ENCODE peak calls at places on chromosomes 3 and 15, in nine cellular contexts. Q, U, T, S, Y, Z, I, E and B are unnamed samples.

GRCh38 chr3:107629556-107629955 is 106.8 kb downstream of the BBX start:
- DNase-seq in Q (no peak), U (no peak), T (no peak), S (no peak), Y (no peak), Z (no peak), I (no peak), E (no peak), B (no peak)

GRCh38 chr3:101574388-101575156 is 592 bp downstream of the PCNP start:
- DNase-seq in Q (peak), U (peak), T (peak), S (peak), Y (peak), Z (peak), I (no peak), E (no peak), B (peak)

GRCh38 chr3:8964436-8965370 is 1.4 kb upstream of the RAD18 start:
- DNase-seq in Q (no peak), U (no peak), T (peak), S (no peak), Y (no peak), Z (no peak), I (no peak), E (peak), B (peak)

GRCh38 chr3:113218679-113219040 is 7.3 kb downstream of the BOC start:
- DNase-seq in Q (no peak), U (no peak), T (no peak), S (no peak), Y (no peak), Z (no peak), I (no peak), E (no peak), B (no peak)

GRCh38 chr3:157101470-157101869 is 58.5 kb downstream of the CCNL1 start:
- DNase-seq in Q (no peak), U (no peak), T (no peak), S (no peak), Y (no peak), Z (no peak), I (no peak), E (peak), B (peak)

GRCh38 chr15:32784571-32784970 is 66.8 kb downstream of the GREM1 start:
- DNase-seq in Q (no peak), U (no peak), T (no peak), S (no peak), Y (no peak), Z (no peak), I (no peak), E (no peak), B (no peak)

GRCh38 chr3:177852001-177852400 is 654.7 kb upstream of the TBL1XR1 start:
- DNase-seq in Q (no peak), U (no peak), T (no peak), S (no peak), Y (no peak), Z (no peak), I (no peak), E (no peak), B (no peak)

GRCh38 chr15:52649686-52650085 is 29.5 kb downstream of the ATOSA start:
- DNase-seq in Q (no peak), U (no peak), T (no peak), S (no peak), Y (no peak), Z (no peak), I (no peak), E (no peak), B (peak)

GRCh38 chr15:99385865-99386264 is 134.6 kb downstream of the LRRC28 start:
- DNase-seq in Q (no peak), U (no peak), T (peak), S (peak), Y (no peak), Z (peak), I (no peak), E (no peak), B (no peak)

GRCh38 chr3:53346514-53346913 is 829 bp downstream of the DCP1A start:
- DNase-seq in Q (peak), U (no peak), T (no peak), S (no peak), Y (no peak), Z (no peak), I (no peak), E (peak), B (peak)

GRCh38 chr3:195753609-195754008 is 32.8 kb downstream of the MUC20 start:
- DNase-seq in Q (no peak), U (peak), T (no peak), S (no peak), Y (no peak), Z (peak), I (no peak), E (no peak), B (no peak)

GRCh38 chr15:96330450-96331140 is at the start of gene NR2F2:
- DNase-seq in Q (peak), U (peak), T (peak), S (peak), Y (no peak), Z (peak), I (peak), E (peak), B (peak)

GRCh38 chr3:164748626-164749025 is 329.7 kb downstream of the SI start:
- DNase-seq in Q (no peak), U (no peak), T (no peak), S (no peak), Y (no peak), Z (no peak), I (no peak), E (no peak), B (no peak)

GRCh38 chr15:78204351-78205309 is 29.7 kb downstream of the ACSBG1 start:
- DNase-seq in Q (peak), U (no peak), T (no peak), S (peak), Y (no peak), Z (peak), I (no peak), E (no peak), B (no peak)

GRCh38 chr3:157226173-157226847 is 66.4 kb upstream of the CCNL1 start:
- DNase-seq in Q (no peak), U (no peak), T (no peak), S (no peak), Y (no peak), Z (no peak), I (no peak), E (no peak), B (no peak)

GRCh38 chr3:197209366-197210260 is 88.8 kb downstream of the DLG1 start:
- DNase-seq in Q (no peak), U (no peak), T (no peak), S (no peak), Y (no peak), Z (no peak), I (no peak), E (no peak), B (no peak)

GRCh38 chr15:69591905-69592508 is 139.4 kb downstream of the RPLP1 start:
- DNase-seq in Q (no peak), U (no peak), T (no peak), S (no peak), Y (no peak), Z (no peak), I (no peak), E (peak), B (peak)

GRCh38 chr15:70375006-70375409 is 277.3 kb upstream of the TLE3 start:
- DNase-seq in Q (peak), U (no peak), T (no peak), S (no peak), Y (no peak), Z (no peak), I (no peak), E (peak), B (peak)

GRCh38 chr3:111246967-111247760 is 175.5 kb downstream of the NECTIN3 start:
- DNase-seq in Q (no peak), U (no peak), T (peak), S (no peak), Y (no peak), Z (no peak), I (no peak), E (peak), B (peak)

GRCh38 chr3:133925960-133926735 is 30.5 kb upstream of the RAB6B start:
- DNase-seq in Q (peak), U (no peak), T (no peak), S (no peak), Y (no peak), Z (no peak), I (no peak), E (no peak), B (no peak)

GRCh38 chr15:50065264-50065663 is 53.8 kb downstream of the ATP8B4 start:
- DNase-seq in Q (no peak), U (no peak), T (no peak), S (no peak), Y (no peak), Z (no peak), I (no peak), E (no peak), B (no peak)

GRCh38 chr15:96838088-96838487 is 507.6 kb downstream of the NR2F2 start:
- DNase-seq in Q (no peak), U (no peak), T (peak), S (no peak), Y (no peak), Z (no peak), I (no peak), E (peak), B (no peak)

GRCh38 chr15:42140383-42141070 is 15.9 kb downstream of the PLA2G4F start:
- DNase-seq in Q (no peak), U (no peak), T (no peak), S (no peak), Y (no peak), Z (no peak), I (no peak), E (no peak), B (no peak)

GRCh38 chr3:114035146-114035545 is 21.2 kb downstream of the CCDC191 start:
- DNase-seq in Q (no peak), U (no peak), T (no peak), S (no peak), Y (no peak), Z (no peak), I (no peak), E (no peak), B (no peak)

GRCh38 chr3:124993462-124993861 is 58.9 kb upstream of the MUC13 start:
- DNase-seq in Q (no peak), U (no peak), T (peak), S (peak), Y (no peak), Z (peak), I (no peak), E (no peak), B (no peak)

GRCh38 chr3:46926039-46926438 is 48.5 kb downstream of the PTH1R start:
- DNase-seq in Q (no peak), U (no peak), T (peak), S (no peak), Y (no peak), Z (peak), I (no peak), E (no peak), B (no peak)

GRCh38 chr3:10570196-10570946 is 65.0 kb upstream of the ATP2B2 start:
- DNase-seq in Q (no peak), U (no peak), T (no peak), S (peak), Y (no peak), Z (no peak), I (no peak), E (no peak), B (peak)

GRCh38 chr15:29612701-29613100 is 209.6 kb downstream of the TJP1 start:
- DNase-seq in Q (no peak), U (no peak), T (peak), S (no peak), Y (no peak), Z (no peak), I (no peak), E (no peak), B (no peak)

GRCh38 chr15:74696398-74696729 is 540 bp upstream of the EDC3 start:
- DNase-seq in Q (no peak), U (no peak), T (no peak), S (no peak), Y (no peak), Z (no peak), I (no peak), E (no peak), B (no peak)

GRCh38 chr3:188349276-188349962 is 195.5 kb downstream of the LPP start:
- DNase-seq in Q (no peak), U (no peak), T (no peak), S (peak), Y (no peak), Z (no peak), I (no peak), E (peak), B (peak)

GRCh38 chr3:48435774-48436476 is 4.0 kb downstream of the CCDC51 start:
- DNase-seq in Q (peak), U (peak), T (peak), S (peak), Y (peak), Z (peak), I (peak), E (peak), B (peak)

GRCh38 chr3:96863129-96863740 is 48.8 kb downstream of the EPHA6 start:
- DNase-seq in Q (peak), U (no peak), T (peak), S (no peak), Y (no peak), Z (no peak), I (no peak), E (peak), B (peak)

GRCh38 chr3:38528457-38528856 is 32.3 kb downstream of the EXOG start:
- DNase-seq in Q (no peak), U (no peak), T (no peak), S (no peak), Y (no peak), Z (no peak), I (no peak), E (no peak), B (no peak)
- TF ChIP-seq CTCF in Q (peak), U (peak), T (peak), S (peak), Y (no peak), Z (peak), I (no peak), E (no peak), B (no peak)

DNA sequence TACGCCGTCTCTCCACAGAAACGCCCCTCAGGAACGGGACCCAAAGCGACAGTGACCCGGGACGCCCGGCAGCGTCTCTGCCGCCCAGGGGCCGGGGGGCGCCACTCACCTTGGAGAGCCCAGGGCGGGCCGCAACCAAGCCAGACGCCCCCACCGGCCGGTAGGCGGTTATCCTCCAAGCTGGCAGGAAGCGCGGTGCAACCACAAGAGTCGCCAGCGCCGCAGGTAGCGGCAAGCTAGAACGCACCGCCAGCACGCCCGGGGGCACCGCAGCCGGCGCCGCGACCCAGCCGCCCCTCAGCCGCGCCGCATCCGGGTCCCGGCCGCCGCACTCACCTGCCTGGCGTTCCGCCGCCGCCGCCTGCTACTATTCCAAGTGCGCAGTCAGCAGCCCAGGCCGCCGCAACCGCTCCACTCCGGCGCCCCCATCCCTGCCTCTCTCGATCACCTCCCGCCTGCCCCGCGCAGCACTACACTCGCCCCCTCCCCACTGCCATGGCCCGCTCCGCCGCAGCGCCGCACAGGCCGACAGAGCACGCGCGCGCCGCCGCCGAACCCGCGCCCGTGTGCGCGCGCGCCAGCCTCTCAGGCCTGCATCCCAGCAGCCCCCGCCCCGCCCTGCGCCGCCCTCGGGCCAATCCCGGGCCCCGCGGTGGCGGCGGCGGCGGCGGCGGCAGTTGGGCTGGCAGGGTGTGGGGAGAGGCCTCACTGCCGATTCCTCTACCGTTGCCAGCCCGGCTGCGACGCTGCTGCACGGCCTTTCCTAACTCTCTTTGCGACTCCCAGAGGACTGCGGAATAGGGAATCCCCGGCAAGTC is at the start of gene PIK3CB:
- DNase-seq in Q (peak), U (peak), T (peak), S (peak), Y (peak), Z (peak), I (peak), E (peak), B (peak)
- TF ChIP-seq CTCF in Q (no peak), U (peak), T (peak), S (peak), Y (peak), Z (peak), I (no peak), E (peak), B (no peak)

GRCh38 chr3:139617656-139618268 is 60.0 kb downstream of the NMNAT3 start:
- DNase-seq in Q (no peak), U (no peak), T (no peak), S (no peak), Y (no peak), Z (no peak), I (no peak), E (no peak), B (no peak)
- TF ChIP-seq CTCF in Q (no peak), U (no peak), T (no peak), S (no peak), Y (no peak), Z (no peak), I (no peak), E (no peak), B (no peak)

GRCh38 chr3:147119346-147119745 is 287.0 kb downstream of the ZIC4 start:
- DNase-seq in Q (no peak), U (no peak), T (no peak), S (no peak), Y (no peak), Z (no peak), I (no peak), E (no peak), B (no peak)

GRCh38 chr3:147117631-147118030 is 288.7 kb downstream of the ZIC4 start:
- DNase-seq in Q (no peak), U (no peak), T (no peak), S (no peak), Y (no peak), Z (no peak), I (no peak), E (no peak), B (no peak)

GRCh38 chr3:147118611-147119010 is 287.7 kb downstream of the ZIC4 start:
- DNase-seq in Q (no peak), U (no peak), T (no peak), S (no peak), Y (no peak), Z (no peak), I (no peak), E (no peak), B (no peak)

DNA sequence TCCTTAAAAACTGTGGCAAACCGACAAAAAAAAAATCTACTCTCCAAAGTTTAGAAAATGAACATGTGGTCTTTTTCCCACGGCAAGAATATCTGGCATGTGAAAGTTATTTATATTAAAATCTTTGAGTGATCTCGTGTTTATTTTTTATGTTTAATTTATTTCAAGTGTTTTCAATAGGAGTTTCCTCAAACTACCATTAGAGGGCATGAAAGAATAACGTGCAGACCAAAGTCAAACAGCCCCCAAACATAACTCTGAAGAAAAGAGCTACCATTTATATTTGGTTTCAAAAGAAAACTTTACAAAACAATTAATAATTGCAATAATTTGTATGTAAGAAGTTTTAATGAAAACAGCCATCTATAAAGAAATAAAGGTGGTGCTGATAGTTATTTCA is 286.3 kb downstream of the ZIC4 start:
- DNase-seq in Q (no peak), U (no peak), T (no peak), S (no peak), Y (no peak), Z (no peak), I (no peak), E (no peak), B (peak)
- TF ChIP-seq CTCF in Q (no peak), U (peak), T (peak), S (peak), Y (no peak), Z (peak), I (no peak), E (peak), B (peak)

GRCh38 chr15:61133361-61133760 is 95.7 kb downstream of the RORA start:
- DNase-seq in Q (no peak), U (no peak), T (no peak), S (no peak), Y (no peak), Z (no peak), I (no peak), E (no peak), B (no peak)

GRCh38 chr15:61131598-61131954 is 97.5 kb downstream of the RORA start:
- DNase-seq in Q (no peak), U (no peak), T (no peak), S (no peak), Y (no peak), Z (no peak), I (no peak), E (no peak), B (no peak)

GRCh38 chr15:61128343-61128742 is 100.8 kb downstream of the RORA start:
- DNase-seq in Q (no peak), U (no peak), T (no peak), S (no peak), Y (no peak), Z (no peak), I (no peak), E (no peak), B (no peak)

GRCh38 chr15:61132211-61132610 is 96.9 kb downstream of the RORA start:
- DNase-seq in Q (no peak), U (no peak), T (no peak), S (no peak), Y (no peak), Z (no peak), I (no peak), E (no peak), B (no peak)

DNA sequence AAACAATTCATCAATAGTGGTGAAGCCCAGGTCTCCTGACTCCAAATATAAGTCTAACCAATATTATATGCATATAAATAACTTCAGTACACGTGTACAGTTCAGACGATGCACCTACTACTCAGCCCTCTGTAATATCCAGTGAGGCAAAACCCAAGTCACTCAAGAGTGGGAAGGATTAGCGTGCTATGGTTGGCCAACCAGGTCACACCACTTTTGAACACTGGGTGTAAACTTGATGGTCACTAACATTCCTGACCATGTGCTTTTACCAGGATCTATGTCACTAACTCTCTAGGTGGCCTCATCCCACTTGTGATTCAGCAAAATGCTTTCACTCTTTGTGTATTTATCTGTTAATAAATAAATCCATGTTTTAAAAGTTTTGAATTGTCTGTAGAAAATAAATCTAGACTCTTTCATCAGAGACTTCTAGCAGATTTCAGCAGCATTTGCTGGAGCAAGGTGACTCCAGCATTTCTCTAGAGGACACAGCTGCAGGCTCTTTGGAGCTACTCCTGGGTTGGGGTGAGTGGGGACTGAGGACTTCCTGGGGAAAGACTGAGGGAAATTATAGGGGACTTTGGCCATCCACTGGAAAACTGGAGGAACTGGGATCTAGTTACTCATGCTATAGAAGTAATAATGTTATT is 98.0 kb downstream of the RORA start:
- DNase-seq in Q (no peak), U (no peak), T (no peak), S (no peak), Y (no peak), Z (no peak), I (no peak), E (no peak), B (no peak)
- TF ChIP-seq CTCF in Q (no peak), U (no peak), T (no peak), S (no peak), Y (no peak), Z (no peak), I (no peak), E (no peak), B (no peak)

GRCh38 chr3:150133293-150133692 is 162.6 kb upstream of the PFN2 start:
- DNase-seq in Q (no peak), U (no peak), T (no peak), S (no peak), Y (no peak), Z (no peak), I (no peak), E (no peak), B (no peak)
- TF ChIP-seq CTCF in Q (no peak), U (no peak), T (no peak), S (no peak), Y (no peak), Z (no peak), I (no peak), E (no peak), B (no peak)